ENCODE peak calls at places on chromosomes 16 and 17, in four cellular contexts. H, L, O and S are unnamed samples.

GRCh38 chr17:28547623-28548416 is 4.6 kb downstream of the UNC119 start:
- DNase-seq in L (peak), O (peak), H (peak), S (peak)

GRCh38 chr17:17890773-17891759 is 54.3 kb upstream of the SREBF1 start:
- DNase-seq in O (peak), H (peak), L (no peak), S (peak)

GRCh38 chr16:89705006-89705405 is 3.5 kb upstream of the SPATA2L start:
- DNase-seq in L (no peak), H (no peak), O (no peak), S (no peak)

GRCh38 chr17:539766-540165 is 174.9 kb downstream of the VPS53 start:
- DNase-seq in H (no peak), L (no peak), O (no peak), S (no peak)

GRCh38 chr17:75059369-75060345 is 12.6 kb downstream of the KCTD2 start:
- DNase-seq in H (no peak), L (peak), O (peak), S (no peak)

GRCh38 chr17:41301916-41302901 is at the start of gene KRTAP29-1:
- DNase-seq in H (no peak), O (peak), L (no peak), S (no peak)

GRCh38 chr17:10127819-10128375 is 70.5 kb downstream of the GAS7 start:
- DNase-seq in O (peak), L (peak), H (no peak), S (peak)

GRCh38 chr16:67917852-67918236 is 13.8 kb downstream of the CTRL start:
- DNase-seq in H (no peak), O (no peak), L (no peak), S (no peak)

GRCh38 chr17:76261421-76262215 is 3.5 kb upstream of the UBALD2 start:
- DNase-seq in L (no peak), H (no peak), O (no peak), S (no peak)

GRCh38 chr16:2467301-2468141 is 3.6 kb upstream of the NTN3 start:
- DNase-seq in H (peak), L (peak), O (peak), S (peak)

GRCh38 chr16:1639282-1639681 is 27.1 kb downstream of the CRAMP1 start:
- DNase-seq in L (no peak), H (no peak), O (no peak), S (no peak)

GRCh38 chr17:48626202-48626469 is at the start of gene HOXB9:
- DNase-seq in L (no peak), H (no peak), O (no peak), S (no peak)

GRCh38 chr16:923184-923583 is 47.6 kb downstream of the LMF1 start:
- DNase-seq in H (no peak), L (no peak), O (no peak), S (no peak)

GRCh38 chr17:49928826-49929475 is 40.0 kb upstream of the DLX4 start:
- DNase-seq in O (no peak), L (no peak), H (no peak), S (no peak)

GRCh38 chr16:21666772-21667171 is 3.0 kb downstream of the OTOA start:
- DNase-seq in L (no peak), H (no peak), O (no peak), S (no peak)

GRCh38 chr17:49555495-49556018 is 20.1 kb upstream of the NXPH3 start:
- DNase-seq in L (no peak), O (no peak), H (no peak), S (no peak)

GRCh38 chr16:77794586-77794985 is 6.2 kb downstream of the VAT1L start:
- DNase-seq in O (no peak), H (no peak), L (no peak), S (no peak)